ENCODE peak calls at places on chromosome 12, in five cellular contexts. W is OCI-M1, X is PC-3, J is NCI-H2081, F is stromal cell of bone marrow. L is an unnamed sample.

GRCh38 chr12:124590447-124590846 is 23.0 kb upstream of the NCOR2 start:
- DNase-seq in W (no peak), X (no peak), J (no peak), F (no peak), L (no peak)

GRCh38 chr12:106871477-106871876 is 84.2 kb upstream of the TMEM263 start:
- DNase-seq in W (no peak), X (peak; percentile 80), J (no peak), F (peak; percentile 18), L (no peak)

GRCh38 chr12:6223545-6223944 is 23.3 kb downstream of the CD9 start:
- DNase-seq in W (no peak), X (no peak), J (no peak), F (no peak), L (no peak)

GRCh38 chr12:84843588-84844144 is 68.9 kb downstream of the SLC6A15 start:
- DNase-seq in W (no peak), X (no peak), J (no peak), F (no peak), L (no peak)

GRCh38 chr12:124786065-124786964 is 77.3 kb downstream of the SCARB1 start:
- DNase-seq in W (no peak), X (no peak), J (no peak), F (peak; percentile 83), L (no peak)

GRCh38 chr12:104360988-104361707 is 57.6 kb downstream of the EID3 start:
- DNase-seq in W (no peak), X (no peak), J (no peak), F (no peak), L (no peak)

GRCh38 chr12:82186282-82186681 is 171.9 kb downstream of the CCDC59 start:
- DNase-seq in W (no peak), X (no peak), J (no peak), F (no peak), L (no peak)

GRCh38 chr12:12562016-12562483 is 613 bp downstream of the DUSP16 start:
- DNase-seq in W (peak; percentile 76), X (peak; percentile 4), J (no peak), F (no peak), L (peak; percentile 47)

GRCh38 chr12:80165741-80166140 is 66.4 kb downstream of the OTOGL start:
- DNase-seq in W (no peak), X (no peak), J (no peak), F (no peak), L (no peak)

GRCh38 chr12:50986961-50987737 is 34.8 kb downstream of the HIGD1C start:
- DNase-seq in W (peak; percentile 78), X (peak; percentile 64), J (peak; percentile 11), F (peak; percentile 66), L (peak; percentile 78)

GRCh38 chr12:95146767-95147166 is 70.5 kb downstream of the FGD6 start:
- DNase-seq in W (no peak), X (no peak), J (no peak), F (no peak), L (no peak)

GRCh38 chr12:28040251-28040650 is 67.7 kb upstream of the PTHLH start:
- DNase-seq in W (no peak), X (no peak), J (no peak), F (no peak), L (no peak)

GRCh38 chr12:27261866-27262265 is 17.8 kb downstream of the STK38L start:
- DNase-seq in W (no peak), X (peak; percentile 77), J (no peak), F (no peak), L (no peak)

GRCh38 chr12:14950982-14951746 is 10.2 kb downstream of the ARHGDIB start:
- DNase-seq in W (no peak), X (peak; percentile 74), J (no peak), F (no peak), L (peak; percentile 81)

GRCh38 chr12:28874758-28875157 is 274.3 kb upstream of the FAR2 start:
- DNase-seq in W (no peak), X (no peak), J (no peak), F (no peak), L (no peak)

GRCh38 chr12:121364657-121365265 is 12.6 kb upstream of the ANAPC5 start:
- DNase-seq in W (no peak), X (peak; percentile 40), J (no peak), F (peak; percentile 41), L (no peak)

GRCh38 chr12:46839232-46839631 is 13.4 kb upstream of the SLC38A4 start:
- DNase-seq in W (no peak), X (no peak), J (no peak), F (no peak), L (no peak)

GRCh38 chr12:52280796-52281560 is 6.5 kb downstream of the KRT86 start:
- DNase-seq in W (peak; percentile 43), X (peak; percentile 99), J (no peak), F (peak; percentile 98), L (peak; percentile 69)

GRCh38 chr12:131690320-131690719 is 20.6 kb upstream of the SFSWAP start:
- DNase-seq in W (no peak), X (no peak), J (no peak), F (no peak), L (no peak)

GRCh38 chr12:117236456-117237001 is 46.3 kb upstream of the FBXO21 start:
- DNase-seq in W (peak; percentile 84), X (peak; percentile 89), J (peak; percentile 78), F (peak; percentile 40), L (peak; percentile 79)

GRCh38 chr12:47305464-47305863 is 225.7 kb upstream of the AMIGO2 start:
- DNase-seq in W (no peak), X (no peak), J (no peak), F (no peak), L (no peak)

GRCh38 chr12:116528067-116528466 is 31.1 kb upstream of the MAP1LC3B2 start:
- DNase-seq in W (no peak), X (peak; percentile 99), J (no peak), F (no peak), L (no peak)

GRCh38 chr12:4271433-4272013 is 2.0 kb upstream of the CCND2 start:
- DNase-seq in W (no peak), X (no peak), J (no peak), F (no peak), L (no peak)

GRCh38 chr12:54207539-54208267 is 18.9 kb upstream of the SMUG1 start:
- DNase-seq in W (peak; percentile 74), X (peak; percentile 88), J (peak; percentile 48), F (no peak), L (peak; percentile 91)

GRCh38 chr12:32651151-32651955 is 27.7 kb upstream of the DNM1L start:
- DNase-seq in W (no peak), X (no peak), J (no peak), F (no peak), L (no peak)

GRCh38 chr12:18589316-18589715 is 148.5 kb downstream of the PLCZ1 start:
- DNase-seq in W (no peak), X (no peak), J (no peak), F (no peak), L (no peak)

GRCh38 chr12:43154498-43155045 is 397.4 kb downstream of the ADAMTS20 start:
- DNase-seq in W (no peak), X (no peak), J (no peak), F (no peak), L (no peak)

GRCh38 chr12:81533054-81533453 is 226.1 kb downstream of the PPFIA2 start:
- DNase-seq in W (no peak), X (no peak), J (no peak), F (no peak), L (no peak)

GRCh38 chr12:53252349-53252916 is 15.7 kb upstream of the ESPL1 start:
- DNase-seq in W (peak; percentile 48), X (peak; percentile 82), J (no peak), F (no peak), L (peak; percentile 45)

GRCh38 chr12:124800506-124800905 is 63.2 kb downstream of the SCARB1 start:
- DNase-seq in W (no peak), X (no peak), J (no peak), F (no peak), L (no peak)